ENCODE peak calls at places on chromosomes 4 and X, in four cellular contexts. M is H9, Y is upper lobe of left lung, D is neural progenitor cell. E is an unnamed sample.

GRCh38 chrX:22323541-22323940 is 50.8 kb downstream of the CBLL2 start:
- DNase-seq in Y (no peak), M (no peak), D (no peak), E (no peak)

GRCh38 chr4:41384992-41385391 is 128.3 kb downstream of the UCHL1 start:
- DNase-seq in D (no peak), Y (peak; percentile 81), M (no peak), E (peak; percentile 83)

GRCh38 chrX:101078716-101079115 is at the start of gene TMEM35A:
- DNase-seq in D (peak; percentile 53), M (peak; percentile 46), Y (no peak), E (no peak)

GRCh38 chrX:16807976-16808542 is 21.8 kb downstream of the TXLNG start:
- DNase-seq in Y (no peak), D (no peak), M (no peak), E (no peak)

GRCh38 chrX:131762802-131763234 is 218.9 kb downstream of the OR13H1 start:
- DNase-seq in M (no peak), Y (peak; percentile 50), D (no peak), E (no peak)

GRCh38 chr4:151604238-151604637 is 156.6 kb downstream of the GATB start:
- DNase-seq in D (no peak), M (no peak), Y (no peak), E (no peak)

GRCh38 chr4:113300384-113301011 is 251.0 kb downstream of the ANK2 start:
- DNase-seq in M (no peak), D (no peak), Y (no peak), E (no peak)

GRCh38 chr4:61590881-61591280 is 390.8 kb downstream of the ADGRL3 start:
- DNase-seq in M (no peak), D (no peak), Y (no peak), E (no peak)

GRCh38 chr4:98994474-98995182 is 893 bp upstream of the METAP1 start:
- DNase-seq in M (no peak), D (peak; percentile 35), Y (peak; percentile 34), E (no peak)

GRCh38 chrX:148310402-148311200 is 189.8 kb upstream of the AFF2 start:
- DNase-seq in D (no peak), M (no peak), Y (no peak), E (no peak)

DNA sequence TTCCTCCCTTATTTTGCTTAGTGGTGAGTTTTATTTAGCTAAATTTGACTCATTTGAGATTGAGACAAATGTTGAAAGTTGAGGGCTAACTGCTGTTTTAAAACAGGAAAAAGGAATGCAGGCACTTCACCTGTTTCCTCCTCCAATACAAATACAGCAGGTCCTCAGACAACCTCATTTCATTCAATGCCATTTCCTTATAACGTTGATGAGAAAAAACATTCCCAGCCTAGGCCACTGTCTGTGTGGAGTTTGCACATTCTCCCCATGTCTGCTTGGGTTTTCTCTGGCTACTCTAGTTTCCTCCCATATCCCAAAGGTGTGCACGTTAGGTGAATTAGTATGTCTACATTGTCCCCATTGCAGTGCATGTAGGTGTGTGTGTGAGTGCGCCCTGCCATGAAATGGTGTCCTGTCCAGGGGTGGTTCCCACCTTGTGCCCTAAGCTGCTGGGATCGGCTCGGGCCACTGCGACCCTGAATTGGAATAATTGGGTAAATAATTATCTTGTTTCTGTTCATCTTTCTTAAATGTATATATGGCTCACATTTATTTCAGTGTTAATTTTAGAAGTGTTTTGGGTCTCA is 21.9 kb downstream of the SMAD1 start:
- DNase-seq in M (no peak), Y (no peak), D (no peak), E (no peak)
- H3K4me1 ChIP-seq in M (peaks cover 5% of the 10 kb centered on the region), Y (peaks cover 18% of the 10 kb centered on the region), D (peaks cover 10% of the 10 kb centered on the region), E (peaks cover 49% of the 10 kb centered on the region)

GRCh38 chr4:11165052-11165451 is 263.6 kb downstream of the HS3ST1 start:
- DNase-seq in M (no peak), Y (no peak), D (no peak), E (no peak)
- H3K9me3 ChIP-seq in M (no peaks in the 10 kb centered on the region), Y (no peaks in the 10 kb centered on the region), D (no peaks in the 10 kb centered on the region), E (no peaks in the 10 kb centered on the region)

DNA sequence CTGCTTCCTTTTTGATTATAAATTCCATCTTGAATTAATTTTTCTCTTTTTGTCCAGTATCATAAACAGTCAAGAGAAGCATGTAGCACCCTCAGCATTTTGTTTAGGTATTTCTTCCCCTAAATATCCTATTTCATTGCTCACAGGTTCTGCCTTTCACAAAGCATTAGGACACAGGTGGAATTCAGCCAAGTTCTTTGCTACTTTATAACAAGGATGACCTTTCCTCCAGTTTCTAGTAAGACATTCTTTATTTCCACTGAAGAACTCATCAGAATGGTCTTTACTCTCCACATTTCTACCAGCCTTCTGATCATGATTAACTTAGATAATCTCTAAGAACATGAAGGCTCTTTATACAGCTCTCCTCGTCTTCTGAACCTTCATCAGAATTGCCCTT is 7.4 kb downstream of the SLC9B1 start:
- DNase-seq in D (no peak), Y (no peak), M (no peak), E (no peak)
- H3K27ac ChIP-seq in D (no peak overlapping the region), Y (peak overlapping the region; percentile 62), M (no peak overlapping the region), E (peak overlapping the region; percentile 29)

GRCh38 chr4:26820346-26820745 is 40.3 kb upstream of the STIM2 start:
- DNase-seq in M (no peak), D (no peak), Y (no peak), E (no peak)

GRCh38 chr4:26821677-26822503 is 38.8 kb upstream of the STIM2 start:
- DNase-seq in Y (no peak), M (no peak), D (no peak), E (no peak)

GRCh38 chr4:26826721-26827120 is 33.9 kb upstream of the STIM2 start:
- DNase-seq in Y (peak; percentile 25), M (no peak), D (no peak), E (peak; percentile 8)

GRCh38 chr4:26822546-26822945 is 38.1 kb upstream of the STIM2 start:
- DNase-seq in D (no peak), M (no peak), Y (no peak), E (no peak)

GRCh38 chr4:26823583-26823982 is 37.1 kb upstream of the STIM2 start:
- DNase-seq in D (no peak), Y (no peak), M (no peak), E (no peak)
- H3K4me1 ChIP-seq in D (peaks cover 6% of the 10 kb centered on the region), Y (peaks cover 24% of the 10 kb centered on the region), M (peaks cover 5% of the 10 kb centered on the region), E (no peaks in the 10 kb centered on the region)

GRCh38 chrX:154450312-154450711 is 6.4 kb downstream of the FAM50A start:
- DNase-seq in Y (no peak), D (no peak), M (no peak), E (no peak)
- H3K9me3 ChIP-seq in Y (no peaks in the 10 kb centered on the region), D (no peaks in the 10 kb centered on the region), M (peaks cover 30% of the 10 kb centered on the region), E (no peaks in the 10 kb centered on the region)

GRCh38 chrX:107496786-107497185 is 47.3 kb downstream of the FRMPD3 start:
- DNase-seq in Y (no peak), D (no peak), M (no peak), E (no peak)
- H3K27ac ChIP-seq in Y (no peak overlapping the region), D (no peak overlapping the region), M (no peak overlapping the region), E (no peak overlapping the region)

DNA sequence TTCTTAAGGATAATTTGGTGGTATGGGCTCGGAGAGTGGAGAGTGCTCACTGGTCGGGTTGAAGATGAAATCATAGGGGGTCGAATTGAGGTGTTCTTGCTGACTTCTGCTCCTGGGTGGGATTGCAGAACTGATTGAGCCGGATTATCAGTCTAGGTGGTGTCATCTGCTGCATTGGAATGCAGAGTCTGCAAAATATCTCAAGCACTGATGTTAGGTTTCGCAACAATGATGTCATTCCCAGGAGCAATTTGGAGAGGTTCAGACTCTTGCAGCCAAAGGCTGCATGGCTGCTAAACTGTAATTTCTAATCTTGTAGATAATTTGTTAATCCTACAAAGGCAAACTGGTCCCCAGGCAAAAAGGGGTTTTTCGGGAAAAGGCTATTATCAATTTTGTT is 67.7 kb downstream of the RHOH start:
- DNase-seq in D (no peak), Y (no peak), M (no peak), E (no peak)
- H3K4me1 ChIP-seq in D (peaks cover 28% of the 10 kb centered on the region), Y (no peaks in the 10 kb centered on the region), M (no peaks in the 10 kb centered on the region), E (no peaks in the 10 kb centered on the region)

GRCh38 chr4:91830681-91831395 is 472.9 kb upstream of the GRID2 start:
- DNase-seq in Y (no peak), D (no peak), M (no peak), E (no peak)
- H3K9me3 ChIP-seq in Y (peaks cover 26% of the 10 kb centered on the region), D (no peaks in the 10 kb centered on the region), M (no peaks in the 10 kb centered on the region), E (peaks cover 53% of the 10 kb centered on the region)

GRCh38 chr4:116122131-116122530 is 963.2 kb downstream of the TRAM1L1 start:
- DNase-seq in Y (no peak), M (no peak), D (no peak), E (no peak)
- H3K27ac ChIP-seq in Y (no peak overlapping the region), M (no peak overlapping the region), D (no peak overlapping the region), E (no peak overlapping the region)

E was measured in heart right ventricle.